ENCODE peak calls at places on chromosomes 11 and 22, in four cellular contexts. X, T, F and Z are unnamed samples.

GRCh38 chr11:19895776-19896175 is 183.1 kb downstream of the NAV2 start:
- DNase-seq in X (no peak), T (no peak), F (no peak), Z (no peak)

GRCh38 chr11:2301631-2302272 is at the start of the genes C11orf21 and TSPAN32:
- DNase-seq in X (peak; percentile 25), T (peak; percentile 66), F (peak; percentile 82), Z (peak; percentile 63)

GRCh38 chr11:30432716-30433115 is 109.8 kb downstream of the ARL14EP start:
- DNase-seq in X (no peak), T (no peak), F (no peak), Z (no peak)

GRCh38 chr11:122747358-122747757 is 90.9 kb upstream of the CRTAM start:
- DNase-seq in X (no peak), T (no peak), F (no peak), Z (no peak)

GRCh38 chr11:76266269-76266668 is 60.0 kb upstream of the WNT11 start:
- DNase-seq in X (no peak), T (no peak), F (no peak), Z (no peak)

GRCh38 chr11:121892131-121892681 is 223.8 kb downstream of the BLID start:
- DNase-seq in X (no peak), T (peak; percentile 60), F (no peak), Z (peak; percentile 33)

GRCh38 chr11:69304258-69304657 is 10.3 kb downstream of the MYEOV start:
- DNase-seq in X (no peak), T (no peak), F (no peak), Z (no peak)

GRCh38 chr11:12640926-12641849 is 33.0 kb upstream of the TEAD1 start:
- DNase-seq in X (peak; percentile 22), T (no peak), F (no peak), Z (no peak)

GRCh38 chr11:112412383-112412782 is 151.7 kb upstream of the PLET1 start:
- DNase-seq in X (no peak), T (no peak), F (no peak), Z (no peak)

GRCh38 chr11:76724162-76724768 is 53.7 kb upstream of the LRRC32 start:
- DNase-seq in X (no peak), T (no peak), F (no peak), Z (no peak)

GRCh38 chr11:35811783-35812182 is 132.1 kb upstream of the LDLRAD3 start:
- DNase-seq in X (no peak), T (no peak), F (no peak), Z (no peak)

GRCh38 chr11:35814026-35814425 is 129.8 kb upstream of the LDLRAD3 start:
- DNase-seq in X (no peak), T (no peak), F (no peak), Z (no peak)

GRCh38 chr11:35814720-35815305 is 129.0 kb upstream of the LDLRAD3 start:
- DNase-seq in X (no peak), T (no peak), F (no peak), Z (no peak)

GRCh38 chr11:35810045-35810444 is 133.8 kb upstream of the LDLRAD3 start:
- DNase-seq in X (no peak), T (no peak), F (no peak), Z (no peak)

GRCh38 chr11:35812850-35813249 is 131.0 kb upstream of the LDLRAD3 start:
- DNase-seq in X (no peak), T (no peak), F (no peak), Z (peak; percentile 70)
- H3K4me3 ChIP-seq in X (no peak overlapping the region), T (no peak overlapping the region), F (no peak overlapping the region), Z (no peak overlapping the region)

GRCh38 chr22:44332946-44333345 is 20.2 kb upstream of the SHISAL1 start:
- DNase-seq in X (no peak), T (no peak), F (no peak), Z (no peak)

GRCh38 chr22:44336962-44337657 is 24.4 kb upstream of the SHISAL1 start:
- DNase-seq in X (no peak), T (no peak), F (no peak), Z (no peak)

GRCh38 chr22:44335903-44336803 is 23.4 kb upstream of the SHISAL1 start:
- DNase-seq in X (no peak), T (no peak), F (no peak), Z (no peak)

GRCh38 chr22:44333847-44334635 is 21.3 kb upstream of the SHISAL1 start:
- DNase-seq in X (no peak), T (no peak), F (no peak), Z (no peak)

GRCh38 chr22:44335066-44335839 is 22.5 kb upstream of the SHISAL1 start:
- DNase-seq in X (no peak), T (no peak), F (no peak), Z (no peak)
- H3K4me1 ChIP-seq in X (no peaks in the 10 kb centered on the region), T (no peaks in the 10 kb centered on the region), F (peaks cover 7% of the 10 kb centered on the region), Z (peaks cover 15% of the 10 kb centered on the region)

GRCh38 chr11:46278387-46279173 is 1.1 kb downstream of the CREB3L1 start:
- DNase-seq in X (peak; percentile 93), T (no peak), F (peak; percentile 69), Z (peak; percentile 62)
- H3K4me3 ChIP-seq in X (peak overlapping the region; percentile 72), T (peak overlapping the region; percentile 65), F (peak overlapping the region; percentile 63), Z (peak overlapping the region; percentile 73)

GRCh38 chr11:83157755-83158473 is 983 bp downstream of the PCF11 start:
- DNase-seq in X (peak; percentile 65), T (peak; percentile 79), F (peak; percentile 61), Z (peak; percentile 55)
- H3K4me1 ChIP-seq in X (no peaks in the 10 kb centered on the region), T (peaks cover 32% of the 10 kb centered on the region), F (peaks cover 35% of the 10 kb centered on the region), Z (peaks cover 43% of the 10 kb centered on the region)

DNA sequence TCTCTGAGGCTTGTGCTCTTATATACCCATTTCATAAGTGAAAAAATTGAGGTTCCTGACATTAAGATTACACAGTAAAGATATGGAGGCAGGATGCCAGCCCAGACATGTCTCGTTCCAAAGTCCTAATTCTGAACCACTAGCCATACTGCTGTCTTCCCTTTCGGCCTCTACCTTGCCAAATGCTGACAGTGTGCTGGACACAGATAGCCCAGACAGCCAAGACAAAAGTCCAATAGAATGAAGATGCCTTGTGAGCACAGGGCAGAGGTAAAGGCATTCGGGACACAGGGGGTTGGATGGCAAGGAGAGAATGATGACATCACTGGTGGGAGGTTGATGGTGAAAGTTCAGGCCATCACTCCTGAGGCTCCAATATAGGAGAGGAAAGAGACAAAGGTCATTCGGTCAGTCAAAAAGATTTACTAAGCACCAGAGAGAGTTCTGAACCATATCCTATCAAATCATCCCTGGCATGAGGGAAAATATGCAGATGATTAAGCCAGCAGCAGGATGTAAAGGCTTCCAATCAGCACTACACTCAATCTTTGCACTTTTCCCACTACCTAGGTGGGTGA is 174.0 kb upstream of the MTMR2 start:
- DNase-seq in X (peak; percentile 43), T (no peak), F (no peak), Z (no peak)
- H3K4me3 ChIP-seq in X (no peak overlapping the region), T (no peak overlapping the region), F (no peak overlapping the region), Z (no peak overlapping the region)

DNA sequence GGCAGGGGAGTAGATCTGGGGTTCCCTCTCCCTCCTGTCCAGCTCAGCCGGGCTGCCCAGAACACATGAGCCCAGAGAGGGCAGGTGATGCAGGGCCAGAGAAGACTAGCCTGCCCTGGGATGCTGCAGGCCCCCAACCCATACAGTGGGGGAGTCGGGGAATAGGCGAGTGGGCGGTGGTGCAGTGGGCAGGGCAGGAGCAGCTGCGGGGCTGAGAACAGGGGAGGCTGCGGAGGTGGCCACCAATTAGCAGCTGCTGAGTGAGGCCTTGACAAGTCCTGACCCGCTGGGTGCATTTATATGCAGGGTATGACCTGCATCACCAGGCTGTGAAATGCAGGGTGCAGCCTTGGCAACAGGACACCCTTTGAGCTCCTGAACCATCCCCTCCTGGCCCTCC is 43.1 kb downstream of the NFAM1 start:
- DNase-seq in X (no peak), T (no peak), F (no peak), Z (no peak)
- H3K4me1 ChIP-seq in X (no peaks in the 10 kb centered on the region), T (no peaks in the 10 kb centered on the region), F (no peaks in the 10 kb centered on the region), Z (no peaks in the 10 kb centered on the region)